ENCODE peak calls at places on chromosome 12, in five cellular contexts. M is left ventricle myocardium inferior; V is T-helper 1 cell; G is activated naive CD8-positive, alpha-beta T cell treated with anti-CD3 and anti-CD28 coated beads for 36 hours; E is T-helper 9 cell. X is an unnamed sample.
A peak's percentile ranks its signal among the peaks of the same experiment; 100 is the strongest.

GRCh38 chr12:14260011-14260993 is 105.2 kb upstream of the ATF7IP start:
- DNase-seq in V (no peak), E (no peak), M (peak; percentile 91), G (no peak), X (no peak)

GRCh38 chr12:88207921-88208640 is 66.0 kb downstream of the TMTC3 start:
- DNase-seq in E (no peak), G (no peak), V (no peak), M (no peak), X (no peak)

GRCh38 chr12:93853698-93854478 is 176.7 kb downstream of the CRADD start:
- DNase-seq in E (no peak), V (no peak), M (no peak), G (no peak), X (no peak)

GRCh38 chr12:45342848-45343247 is 127.0 kb downstream of the ANO6 start:
- DNase-seq in V (no peak), E (no peak), G (no peak), M (no peak), X (no peak)

GRCh38 chr12:2183556-2184541 is 131.1 kb downstream of the CACNA1C start:
- DNase-seq in M (no peak), E (no peak), V (no peak), G (no peak), X (no peak)

GRCh38 chr12:118190266-118190665 is 54.3 kb downstream of the PEBP1 start:
- DNase-seq in G (no peak), M (no peak), E (no peak), V (no peak), X (no peak)

GRCh38 chr12:64744422-64745258 is 14.6 kb downstream of the GNS start:
- DNase-seq in V (no peak), M (no peak), G (no peak), E (no peak), X (no peak)

GRCh38 chr12:116672842-116673516 is 64.9 kb downstream of the SPRING1 start:
- DNase-seq in G (peak; percentile 4), M (no peak), E (no peak), V (peak; percentile 85), X (peak; percentile 16)

GRCh38 chr12:108729612-108730336 is 1.5 kb downstream of the CORO1C start:
- DNase-seq in E (no peak), V (no peak), M (no peak), G (no peak), X (no peak)

GRCh38 chr12:54349658-54350057 is 14.6 kb downstream of the GPR84 start:
- DNase-seq in M (no peak), G (no peak), V (no peak), E (no peak), X (no peak)

GRCh38 chr12:74415633-74416032 is 122.0 kb upstream of the ATXN7L3B start:
- DNase-seq in M (no peak), G (no peak), E (no peak), V (no peak), X (no peak)

GRCh38 chr12:15563683-15564082 is 225.5 kb downstream of the EPS8 start:
- DNase-seq in G (peak; percentile 23), V (peak; percentile 77), E (no peak), M (no peak), X (no peak)

GRCh38 chr12:100927825-100928224 is 133.2 kb downstream of the ANO4 start:
- DNase-seq in V (no peak), E (no peak), M (no peak), G (no peak), X (no peak)

GRCh38 chr12:16515666-16516065 is 90.3 kb downstream of the LMO3 start:
- DNase-seq in G (no peak), V (no peak), M (no peak), E (no peak), X (no peak)

GRCh38 chr12:6620137-6620884 is 13.1 kb upstream of the CHD4 start:
- DNase-seq in M (no peak), E (peak; percentile 24), V (peak; percentile 59), G (peak; percentile 68), X (no peak)

GRCh38 chr12:31488737-31489338 is 102.1 kb downstream of the DENND5B start:
- DNase-seq in V (no peak), E (no peak), G (no peak), M (no peak), X (no peak)

GRCh38 chr12:124848621-124849380 is 14.9 kb downstream of the SCARB1 start:
- DNase-seq in E (no peak), M (no peak), V (no peak), G (no peak), X (no peak)

GRCh38 chr12:94171595-94171930 is 23.2 kb downstream of the PLXNC1 start:
- DNase-seq in M (no peak), E (no peak), G (no peak), V (no peak), X (no peak)

GRCh38 chr12:26564391-26564790 is 268.6 kb downstream of the ITPR2 start:
- DNase-seq in E (no peak), G (no peak), M (no peak), V (no peak), X (no peak)

GRCh38 chr12:563250-563781 is 99.9 kb downstream of the NINJ2 start:
- DNase-seq in V (peak; percentile 81), E (peak; percentile 43), M (no peak), G (peak; percentile 48), X (no peak)

GRCh38 chr12:54561164-54561563 is 11.8 kb downstream of the PDE1B start:
- DNase-seq in G (peak; percentile 37), E (no peak), M (peak; percentile 39), V (peak; percentile 23), X (no peak)

GRCh38 chr12:101051151-101051550 is 158.9 kb downstream of the SLC5A8 start:
- DNase-seq in E (no peak), G (no peak), V (no peak), M (no peak), X (no peak)

X was measured in GM12864.